ENCODE peak calls at places on chromosomes 11 and 22, in eight cellular contexts. One of them, this sample, is unnamed.
A peak's percentile ranks its signal among the peaks of the same experiment; 100 is the strongest.

GRCh38 chr22:17910561-17911311 is 113.6 kb downstream of the MICAL3 start:
- DNase-seq in stimulated activated CD4-positive, alpha-beta T cell treated with anti-CD3 and anti-CD28 coated beads, TNF-alpha, amount 100 ng/mL, for 48 hours: no peak
- DNase-seq in GDM1: no peak
- DNase-seq in lower lobe of right lung: no peak
- DNase-seq in neural crest cell: peak; percentile 29
- DNase-seq in H9: peak; percentile 80
- DNase-seq in stimulated activated CD8-positive, alpha-beta memory T cell treated with anti-CD3 and anti-CD28 coated beads, Interleukin-12 subunit alpha, Interleukin-12 subunit beta, amount 100 ng/mL, for 1 hour: no peak
- DNase-seq in NCI-H345: no peak
- DNase-seq in this sample: no peak

GRCh38 chr11:43947003-43947500 is 4.6 kb downstream of the C11orf96 start:
- DNase-seq in stimulated activated CD4-positive, alpha-beta T cell treated with anti-CD3 and anti-CD28 coated beads, TNF-alpha, amount 100 ng/mL, for 48 hours: no peak
- DNase-seq in GDM1: no peak
- DNase-seq in lower lobe of right lung: no peak
- DNase-seq in neural crest cell: no peak
- DNase-seq in H9: peak; percentile 71
- DNase-seq in stimulated activated CD8-positive, alpha-beta memory T cell treated with anti-CD3 and anti-CD28 coated beads, Interleukin-12 subunit alpha, Interleukin-12 subunit beta, amount 100 ng/mL, for 1 hour: no peak
- DNase-seq in NCI-H345: no peak
- DNase-seq in this sample: no peak

GRCh38 chr11:2801711-2802388 is 83.7 kb downstream of the CDKN1C start:
- DNase-seq in stimulated activated CD4-positive, alpha-beta T cell treated with anti-CD3 and anti-CD28 coated beads, TNF-alpha, amount 100 ng/mL, for 48 hours: no peak
- DNase-seq in GDM1: no peak
- DNase-seq in lower lobe of right lung: peak; percentile 43
- DNase-seq in neural crest cell: no peak
- DNase-seq in H9: peak; percentile 26
- DNase-seq in stimulated activated CD8-positive, alpha-beta memory T cell treated with anti-CD3 and anti-CD28 coated beads, Interleukin-12 subunit alpha, Interleukin-12 subunit beta, amount 100 ng/mL, for 1 hour: no peak
- DNase-seq in NCI-H345: no peak
- DNase-seq in this sample: no peak

GRCh38 chr11:117143390-117143789 is 697 bp upstream of the PAFAH1B2 start:
- DNase-seq in stimulated activated CD4-positive, alpha-beta T cell treated with anti-CD3 and anti-CD28 coated beads, TNF-alpha, amount 100 ng/mL, for 48 hours: no peak
- DNase-seq in GDM1: no peak
- DNase-seq in lower lobe of right lung: peak; percentile 61
- DNase-seq in neural crest cell: no peak
- DNase-seq in H9: no peak
- DNase-seq in stimulated activated CD8-positive, alpha-beta memory T cell treated with anti-CD3 and anti-CD28 coated beads, Interleukin-12 subunit alpha, Interleukin-12 subunit beta, amount 100 ng/mL, for 1 hour: no peak
- DNase-seq in NCI-H345: peak; percentile 45
- DNase-seq in this sample: no peak

GRCh38 chr11:7872913-7873312 is 58.2 kb downstream of the OR10A6 start:
- DNase-seq in stimulated activated CD4-positive, alpha-beta T cell treated with anti-CD3 and anti-CD28 coated beads, TNF-alpha, amount 100 ng/mL, for 48 hours: no peak
- DNase-seq in GDM1: no peak
- DNase-seq in lower lobe of right lung: no peak
- DNase-seq in neural crest cell: no peak
- DNase-seq in H9: no peak
- DNase-seq in stimulated activated CD8-positive, alpha-beta memory T cell treated with anti-CD3 and anti-CD28 coated beads, Interleukin-12 subunit alpha, Interleukin-12 subunit beta, amount 100 ng/mL, for 1 hour: no peak
- DNase-seq in NCI-H345: no peak
- DNase-seq in this sample: no peak

GRCh38 chr11:126482586-126483108 is 127.2 kb downstream of the ST3GAL4 start:
- DNase-seq in stimulated activated CD4-positive, alpha-beta T cell treated with anti-CD3 and anti-CD28 coated beads, TNF-alpha, amount 100 ng/mL, for 48 hours: no peak
- DNase-seq in GDM1: no peak
- DNase-seq in lower lobe of right lung: no peak
- DNase-seq in neural crest cell: no peak
- DNase-seq in H9: no peak
- DNase-seq in stimulated activated CD8-positive, alpha-beta memory T cell treated with anti-CD3 and anti-CD28 coated beads, Interleukin-12 subunit alpha, Interleukin-12 subunit beta, amount 100 ng/mL, for 1 hour: no peak
- DNase-seq in NCI-H345: no peak
- DNase-seq in this sample: no peak

GRCh38 chr11:120226714-120227113 is 13.2 kb upstream of the POU2F3 start:
- DNase-seq in stimulated activated CD4-positive, alpha-beta T cell treated with anti-CD3 and anti-CD28 coated beads, TNF-alpha, amount 100 ng/mL, for 48 hours: no peak
- DNase-seq in GDM1: no peak
- DNase-seq in lower lobe of right lung: no peak
- DNase-seq in neural crest cell: no peak
- DNase-seq in H9: no peak
- DNase-seq in stimulated activated CD8-positive, alpha-beta memory T cell treated with anti-CD3 and anti-CD28 coated beads, Interleukin-12 subunit alpha, Interleukin-12 subunit beta, amount 100 ng/mL, for 1 hour: no peak
- DNase-seq in NCI-H345: no peak
- DNase-seq in this sample: no peak

GRCh38 chr22:26050079-26050478 is 119.2 kb upstream of the SEZ6L start:
- DNase-seq in stimulated activated CD4-positive, alpha-beta T cell treated with anti-CD3 and anti-CD28 coated beads, TNF-alpha, amount 100 ng/mL, for 48 hours: no peak
- DNase-seq in GDM1: no peak
- DNase-seq in lower lobe of right lung: no peak
- DNase-seq in neural crest cell: no peak
- DNase-seq in H9: no peak
- DNase-seq in stimulated activated CD8-positive, alpha-beta memory T cell treated with anti-CD3 and anti-CD28 coated beads, Interleukin-12 subunit alpha, Interleukin-12 subunit beta, amount 100 ng/mL, for 1 hour: no peak
- DNase-seq in NCI-H345: no peak
- DNase-seq in this sample: no peak

GRCh38 chr11:26950260-26950719 is 43.6 kb upstream of the FIBIN start:
- DNase-seq in stimulated activated CD4-positive, alpha-beta T cell treated with anti-CD3 and anti-CD28 coated beads, TNF-alpha, amount 100 ng/mL, for 48 hours: no peak
- DNase-seq in GDM1: no peak
- DNase-seq in lower lobe of right lung: peak; percentile 34
- DNase-seq in neural crest cell: no peak
- DNase-seq in H9: no peak
- DNase-seq in stimulated activated CD8-positive, alpha-beta memory T cell treated with anti-CD3 and anti-CD28 coated beads, Interleukin-12 subunit alpha, Interleukin-12 subunit beta, amount 100 ng/mL, for 1 hour: no peak
- DNase-seq in NCI-H345: no peak
- DNase-seq in this sample: no peak

GRCh38 chr11:44047931-44048431 is at the start of gene ACCSL:
- DNase-seq in stimulated activated CD4-positive, alpha-beta T cell treated with anti-CD3 and anti-CD28 coated beads, TNF-alpha, amount 100 ng/mL, for 48 hours: no peak
- DNase-seq in GDM1: no peak
- DNase-seq in lower lobe of right lung: no peak
- DNase-seq in neural crest cell: no peak
- DNase-seq in H9: peak; percentile 18
- DNase-seq in stimulated activated CD8-positive, alpha-beta memory T cell treated with anti-CD3 and anti-CD28 coated beads, Interleukin-12 subunit alpha, Interleukin-12 subunit beta, amount 100 ng/mL, for 1 hour: no peak
- DNase-seq in NCI-H345: no peak
- DNase-seq in this sample: no peak

GRCh38 chr11:64419818-64420485 is 61.0 kb downstream of the RPS6KA4 start:
- DNase-seq in stimulated activated CD4-positive, alpha-beta T cell treated with anti-CD3 and anti-CD28 coated beads, TNF-alpha, amount 100 ng/mL, for 48 hours: no peak
- DNase-seq in GDM1: no peak
- DNase-seq in lower lobe of right lung: no peak
- DNase-seq in neural crest cell: no peak
- DNase-seq in H9: no peak
- DNase-seq in stimulated activated CD8-positive, alpha-beta memory T cell treated with anti-CD3 and anti-CD28 coated beads, Interleukin-12 subunit alpha, Interleukin-12 subunit beta, amount 100 ng/mL, for 1 hour: no peak
- DNase-seq in NCI-H345: peak; percentile 6
- DNase-seq in this sample: no peak

GRCh38 chr11:9962722-9963121 is 298.8 kb downstream of the SWAP70 start:
- DNase-seq in stimulated activated CD4-positive, alpha-beta T cell treated with anti-CD3 and anti-CD28 coated beads, TNF-alpha, amount 100 ng/mL, for 48 hours: no peak
- DNase-seq in GDM1: no peak
- DNase-seq in lower lobe of right lung: no peak
- DNase-seq in neural crest cell: no peak
- DNase-seq in H9: no peak
- DNase-seq in stimulated activated CD8-positive, alpha-beta memory T cell treated with anti-CD3 and anti-CD28 coated beads, Interleukin-12 subunit alpha, Interleukin-12 subunit beta, amount 100 ng/mL, for 1 hour: no peak
- DNase-seq in NCI-H345: no peak
- DNase-seq in this sample: no peak

GRCh38 chr11:61737131-61737530 is 15.3 kb upstream of the MYRF start:
- DNase-seq in stimulated activated CD4-positive, alpha-beta T cell treated with anti-CD3 and anti-CD28 coated beads, TNF-alpha, amount 100 ng/mL, for 48 hours: no peak
- DNase-seq in GDM1: no peak
- DNase-seq in lower lobe of right lung: no peak
- DNase-seq in neural crest cell: no peak
- DNase-seq in H9: no peak
- DNase-seq in stimulated activated CD8-positive, alpha-beta memory T cell treated with anti-CD3 and anti-CD28 coated beads, Interleukin-12 subunit alpha, Interleukin-12 subunit beta, amount 100 ng/mL, for 1 hour: no peak
- DNase-seq in NCI-H345: no peak
- DNase-seq in this sample: no peak

GRCh38 chr11:16126361-16126760 is 230.0 kb downstream of the SOX6 start:
- DNase-seq in stimulated activated CD4-positive, alpha-beta T cell treated with anti-CD3 and anti-CD28 coated beads, TNF-alpha, amount 100 ng/mL, for 48 hours: no peak
- DNase-seq in GDM1: no peak
- DNase-seq in lower lobe of right lung: no peak
- DNase-seq in neural crest cell: no peak
- DNase-seq in H9: no peak
- DNase-seq in stimulated activated CD8-positive, alpha-beta memory T cell treated with anti-CD3 and anti-CD28 coated beads, Interleukin-12 subunit alpha, Interleukin-12 subunit beta, amount 100 ng/mL, for 1 hour: no peak
- DNase-seq in NCI-H345: peak; percentile 67
- DNase-seq in this sample: no peak

GRCh38 chr22:35863432-35863831 is 145.8 kb downstream of the APOL5 start:
- DNase-seq in stimulated activated CD4-positive, alpha-beta T cell treated with anti-CD3 and anti-CD28 coated beads, TNF-alpha, amount 100 ng/mL, for 48 hours: no peak
- DNase-seq in GDM1: no peak
- DNase-seq in lower lobe of right lung: no peak
- DNase-seq in neural crest cell: no peak
- DNase-seq in H9: no peak
- DNase-seq in stimulated activated CD8-positive, alpha-beta memory T cell treated with anti-CD3 and anti-CD28 coated beads, Interleukin-12 subunit alpha, Interleukin-12 subunit beta, amount 100 ng/mL, for 1 hour: no peak
- DNase-seq in NCI-H345: no peak
- DNase-seq in this sample: no peak

GRCh38 chr11:73939096-73939495 is 11.7 kb upstream of the DNAJB13 start:
- DNase-seq in stimulated activated CD4-positive, alpha-beta T cell treated with anti-CD3 and anti-CD28 coated beads, TNF-alpha, amount 100 ng/mL, for 48 hours: no peak
- DNase-seq in GDM1: no peak
- DNase-seq in lower lobe of right lung: no peak
- DNase-seq in neural crest cell: no peak
- DNase-seq in H9: no peak
- DNase-seq in stimulated activated CD8-positive, alpha-beta memory T cell treated with anti-CD3 and anti-CD28 coated beads, Interleukin-12 subunit alpha, Interleukin-12 subunit beta, amount 100 ng/mL, for 1 hour: no peak
- DNase-seq in NCI-H345: no peak
- DNase-seq in this sample: no peak

GRCh38 chr11:88631497-88631896 is 294.0 kb upstream of the CTSC start:
- DNase-seq in stimulated activated CD4-positive, alpha-beta T cell treated with anti-CD3 and anti-CD28 coated beads, TNF-alpha, amount 100 ng/mL, for 48 hours: no peak
- DNase-seq in GDM1: no peak
- DNase-seq in lower lobe of right lung: no peak
- DNase-seq in neural crest cell: no peak
- DNase-seq in H9: no peak
- DNase-seq in stimulated activated CD8-positive, alpha-beta memory T cell treated with anti-CD3 and anti-CD28 coated beads, Interleukin-12 subunit alpha, Interleukin-12 subunit beta, amount 100 ng/mL, for 1 hour: no peak
- DNase-seq in NCI-H345: no peak
- DNase-seq in this sample: peak; percentile 5

GRCh38 chr22:41699264-41700104 is at the start of gene MEI1:
- DNase-seq in stimulated activated CD4-positive, alpha-beta T cell treated with anti-CD3 and anti-CD28 coated beads, TNF-alpha, amount 100 ng/mL, for 48 hours: peak; percentile 89
- DNase-seq in GDM1: no peak
- DNase-seq in lower lobe of right lung: peak; percentile 88
- DNase-seq in neural crest cell: no peak
- DNase-seq in H9: peak; percentile 85
- DNase-seq in stimulated activated CD8-positive, alpha-beta memory T cell treated with anti-CD3 and anti-CD28 coated beads, Interleukin-12 subunit alpha, Interleukin-12 subunit beta, amount 100 ng/mL, for 1 hour: peak; percentile 79
- DNase-seq in NCI-H345: no peak
- DNase-seq in this sample: no peak

GRCh38 chr11:75475767-75476650 is 43.0 kb upstream of the KLHL35 start:
- DNase-seq in stimulated activated CD4-positive, alpha-beta T cell treated with anti-CD3 and anti-CD28 coated beads, TNF-alpha, amount 100 ng/mL, for 48 hours: no peak
- DNase-seq in GDM1: peak; percentile 30
- DNase-seq in lower lobe of right lung: peak; percentile 50
- DNase-seq in neural crest cell: no peak
- DNase-seq in H9: no peak
- DNase-seq in stimulated activated CD8-positive, alpha-beta memory T cell treated with anti-CD3 and anti-CD28 coated beads, Interleukin-12 subunit alpha, Interleukin-12 subunit beta, amount 100 ng/mL, for 1 hour: no peak
- DNase-seq in NCI-H345: peak; percentile 59
- DNase-seq in this sample: no peak